ENCODE peak calls at places on chromosome 22, in eight cellular contexts. One of them, this sample, is unnamed.

GRCh38 chr22:27283714-27284113 is 517.8 kb downstream of the MN1 start:
- DNase-seq in fibroblast of mammary gland: peak; percentile 10
- DNase-seq in ascending aorta: no peak
- DNase-seq in adrenal gland: no peak
- DNase-seq in lung: no peak
- DNase-seq in WTC11: no peak
- DNase-seq in heart right ventricle: no peak
- DNase-seq in H1: no peak
- DNase-seq in this sample: peak; percentile 8

GRCh38 chr22:46079861-46080821 is 70.2 kb upstream of the PPARA start:
- DNase-seq in fibroblast of mammary gland: peak; percentile 86
- DNase-seq in ascending aorta: peak; percentile 71
- DNase-seq in adrenal gland: peak; percentile 82
- DNase-seq in lung: no peak
- DNase-seq in WTC11: peak; percentile 9
- DNase-seq in heart right ventricle: peak; percentile 74
- DNase-seq in H1: no peak
- DNase-seq in this sample: peak; percentile 87

GRCh38 chr22:36221799-36222751 is 17.3 kb downstream of the APOL2 start:
- DNase-seq in fibroblast of mammary gland: peak; percentile 46
- DNase-seq in ascending aorta: no peak
- DNase-seq in adrenal gland: peak; percentile 32
- DNase-seq in lung: peak; percentile 67
- DNase-seq in WTC11: peak; percentile 74
- DNase-seq in heart right ventricle: no peak
- DNase-seq in H1: peak; percentile 15
- DNase-seq in this sample: no peak

GRCh38 chr22:24290459-24290858 is 19.8 kb downstream of the SPECC1L start:
- DNase-seq in fibroblast of mammary gland: peak; percentile 62
- DNase-seq in ascending aorta: no peak
- DNase-seq in adrenal gland: no peak
- DNase-seq in lung: no peak
- DNase-seq in WTC11: no peak
- DNase-seq in heart right ventricle: no peak
- DNase-seq in H1: no peak
- DNase-seq in this sample: no peak

GRCh38 chr22:48365386-48365785 is 1462.3 kb downstream of the BRD1 start:
- DNase-seq in fibroblast of mammary gland: no peak
- DNase-seq in ascending aorta: no peak
- DNase-seq in adrenal gland: no peak
- DNase-seq in lung: no peak
- DNase-seq in WTC11: no peak
- DNase-seq in heart right ventricle: no peak
- DNase-seq in H1: no peak
- DNase-seq in this sample: no peak

GRCh38 chr22:45731798-45732495 is 60.3 kb downstream of the ATXN10 start:
- DNase-seq in fibroblast of mammary gland: peak; percentile 55
- DNase-seq in ascending aorta: no peak
- DNase-seq in adrenal gland: no peak
- DNase-seq in lung: no peak
- DNase-seq in WTC11: no peak
- DNase-seq in heart right ventricle: no peak
- DNase-seq in H1: no peak
- DNase-seq in this sample: no peak

GRCh38 chr22:37241351-37242142 is 2.5 kb downstream of the RAC2 start:
- DNase-seq in fibroblast of mammary gland: no peak
- DNase-seq in ascending aorta: no peak
- DNase-seq in adrenal gland: no peak
- DNase-seq in lung: no peak
- DNase-seq in WTC11: no peak
- DNase-seq in heart right ventricle: no peak
- DNase-seq in H1: no peak
- DNase-seq in this sample: no peak

GRCh38 chr22:27438271-27438980 is 363.1 kb downstream of the MN1 start:
- DNase-seq in fibroblast of mammary gland: no peak
- DNase-seq in ascending aorta: no peak
- DNase-seq in adrenal gland: peak; percentile 19
- DNase-seq in lung: no peak
- DNase-seq in WTC11: no peak
- DNase-seq in heart right ventricle: peak; percentile 67
- DNase-seq in H1: no peak
- DNase-seq in this sample: no peak

GRCh38 chr22:23182289-23183106 is 2.2 kb downstream of the BCR start:
- DNase-seq in fibroblast of mammary gland: no peak
- DNase-seq in ascending aorta: no peak
- DNase-seq in adrenal gland: peak; percentile 29
- DNase-seq in lung: no peak
- DNase-seq in WTC11: no peak
- DNase-seq in heart right ventricle: no peak
- DNase-seq in H1: no peak
- DNase-seq in this sample: no peak

GRCh38 chr22:22022255-22022840 is 39.8 kb upstream of the TOP3B start:
- DNase-seq in fibroblast of mammary gland: no peak
- DNase-seq in ascending aorta: no peak
- DNase-seq in adrenal gland: no peak
- DNase-seq in lung: no peak
- DNase-seq in WTC11: no peak
- DNase-seq in heart right ventricle: no peak
- DNase-seq in H1: no peak
- DNase-seq in this sample: no peak

GRCh38 chr22:40898850-40899357 is 37.0 kb upstream of the DNAJB7 start:
- DNase-seq in fibroblast of mammary gland: peak; percentile 68
- DNase-seq in ascending aorta: no peak
- DNase-seq in adrenal gland: no peak
- DNase-seq in lung: no peak
- DNase-seq in WTC11: no peak
- DNase-seq in heart right ventricle: no peak
- DNase-seq in H1: no peak
- DNase-seq in this sample: peak; percentile 66

GRCh38 chr22:40193429-40194421 is 16.0 kb downstream of the TNRC6B start:
- DNase-seq in fibroblast of mammary gland: peak; percentile 63
- DNase-seq in ascending aorta: no peak
- DNase-seq in adrenal gland: no peak
- DNase-seq in lung: no peak
- DNase-seq in WTC11: peak; percentile 36
- DNase-seq in heart right ventricle: no peak
- DNase-seq in H1: peak; percentile 68
- DNase-seq in this sample: no peak

DNA sequence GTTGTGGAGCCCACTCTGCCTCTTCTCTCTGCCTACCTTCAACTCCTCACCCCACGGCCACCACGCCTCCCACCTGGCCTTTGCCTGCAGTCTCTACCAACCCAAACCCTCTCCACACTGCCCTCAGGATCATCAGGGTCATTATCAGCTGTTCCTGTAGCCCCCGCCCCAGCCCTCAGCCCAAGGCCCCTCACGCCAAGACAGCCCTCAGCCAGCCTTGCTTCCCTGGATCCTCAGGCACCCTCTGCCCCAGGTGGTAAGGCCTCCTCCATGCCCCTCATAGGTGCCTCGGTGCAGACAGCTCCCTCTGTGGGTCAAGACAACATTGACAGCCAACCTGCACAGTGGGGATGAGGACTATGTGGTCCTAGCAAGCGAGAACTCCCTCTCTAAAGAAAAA is 1.7 kb downstream of the SBF1 start:
- DNase-seq in fibroblast of mammary gland: no peak
- DNase-seq in ascending aorta: no peak
- DNase-seq in adrenal gland: no peak
- DNase-seq in lung: no peak
- DNase-seq in WTC11: no peak
- DNase-seq in heart right ventricle: peak; percentile 11
- DNase-seq in H1: no peak
- DNase-seq in this sample: no peak
- TF ChIP-seq CTCF in fibroblast of mammary gland: peak; percentile 3
- TF ChIP-seq CTCF in ascending aorta: no peak
- TF ChIP-seq CTCF in adrenal gland: no peak
- TF ChIP-seq CTCF in lung: no peak
- TF ChIP-seq CTCF in WTC11: no peak
- TF ChIP-seq CTCF in heart right ventricle: no peak
- TF ChIP-seq CTCF in H1: peak; percentile 66
- TF ChIP-seq CTCF in this sample: peak; percentile 59

DNA sequence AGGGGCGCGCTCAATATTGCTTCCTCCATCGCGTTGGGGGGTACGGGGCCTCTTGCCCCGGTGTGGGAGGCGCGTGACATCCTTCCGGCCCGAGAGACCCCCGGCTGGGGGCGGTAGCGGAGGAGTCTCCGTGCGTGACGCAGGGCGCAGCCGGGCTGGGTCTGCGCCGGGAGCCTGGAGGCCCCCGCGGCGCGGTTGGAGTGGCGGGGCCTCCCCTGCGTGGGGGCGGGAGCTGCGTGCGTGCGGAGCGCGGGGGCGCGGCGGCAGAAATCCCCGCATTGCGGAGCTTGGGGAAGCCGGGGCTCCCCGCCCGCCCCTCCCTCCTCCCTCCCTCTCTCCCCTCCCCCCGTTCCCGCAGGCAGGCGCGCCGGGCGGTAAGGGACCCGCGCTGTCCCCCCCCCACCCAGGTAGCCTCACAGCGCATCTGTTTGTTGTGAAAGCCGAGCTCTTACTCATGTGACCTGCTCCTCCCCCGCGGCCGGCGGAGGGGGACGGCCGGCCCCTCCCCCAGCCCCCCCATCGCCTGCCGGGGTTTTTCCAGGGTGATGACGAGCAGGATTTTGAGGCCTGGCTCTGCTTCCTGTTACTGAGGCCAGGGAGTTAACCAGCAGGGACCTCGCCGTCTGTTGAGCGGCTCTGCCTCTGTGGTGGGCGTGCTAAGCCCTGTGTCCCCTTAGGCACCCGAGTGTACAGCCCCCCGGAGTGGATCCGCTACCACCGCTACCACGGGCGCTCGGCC is 1.6 kb downstream of the PIM3 start:
- DNase-seq in fibroblast of mammary gland: peak; percentile 91
- DNase-seq in ascending aorta: peak; percentile 85
- DNase-seq in adrenal gland: peak; percentile 94
- DNase-seq in lung: peak; percentile 89
- DNase-seq in WTC11: peak; percentile 77
- DNase-seq in heart right ventricle: peak; percentile 90
- DNase-seq in H1: no peak
- DNase-seq in this sample: peak; percentile 78
- TF ChIP-seq CTCF in fibroblast of mammary gland: no peak
- TF ChIP-seq CTCF in ascending aorta: no peak
- TF ChIP-seq CTCF in adrenal gland: no peak
- TF ChIP-seq CTCF in lung: no peak
- TF ChIP-seq CTCF in WTC11: no peak
- TF ChIP-seq CTCF in heart right ventricle: no peak
- TF ChIP-seq CTCF in H1: no peak
- TF ChIP-seq CTCF in this sample: no peak

GRCh38 chr22:18066181-18066859 is 11.5 kb upstream of the PEX26 start:
- DNase-seq in fibroblast of mammary gland: no peak
- DNase-seq in ascending aorta: no peak
- DNase-seq in adrenal gland: no peak
- DNase-seq in lung: no peak
- DNase-seq in WTC11: no peak
- DNase-seq in heart right ventricle: no peak
- DNase-seq in H1: no peak
- DNase-seq in this sample: no peak

GRCh38 chr22:18068381-18068988 is 9.3 kb upstream of the PEX26 start:
- DNase-seq in fibroblast of mammary gland: no peak
- DNase-seq in ascending aorta: no peak
- DNase-seq in adrenal gland: no peak
- DNase-seq in lung: no peak
- DNase-seq in WTC11: no peak
- DNase-seq in heart right ventricle: no peak
- DNase-seq in H1: no peak
- DNase-seq in this sample: peak; percentile 12

GRCh38 chr22:18067121-18067520 is 10.7 kb upstream of the PEX26 start:
- DNase-seq in fibroblast of mammary gland: no peak
- DNase-seq in ascending aorta: no peak
- DNase-seq in adrenal gland: no peak
- DNase-seq in lung: no peak
- DNase-seq in WTC11: no peak
- DNase-seq in heart right ventricle: no peak
- DNase-seq in H1: no peak
- DNase-seq in this sample: no peak

GRCh38 chr22:18068991-18069390 is 8.8 kb upstream of the PEX26 start:
- DNase-seq in fibroblast of mammary gland: no peak
- DNase-seq in ascending aorta: no peak
- DNase-seq in adrenal gland: no peak
- DNase-seq in lung: no peak
- DNase-seq in WTC11: no peak
- DNase-seq in heart right ventricle: no peak
- DNase-seq in H1: no peak
- DNase-seq in this sample: no peak

DNA sequence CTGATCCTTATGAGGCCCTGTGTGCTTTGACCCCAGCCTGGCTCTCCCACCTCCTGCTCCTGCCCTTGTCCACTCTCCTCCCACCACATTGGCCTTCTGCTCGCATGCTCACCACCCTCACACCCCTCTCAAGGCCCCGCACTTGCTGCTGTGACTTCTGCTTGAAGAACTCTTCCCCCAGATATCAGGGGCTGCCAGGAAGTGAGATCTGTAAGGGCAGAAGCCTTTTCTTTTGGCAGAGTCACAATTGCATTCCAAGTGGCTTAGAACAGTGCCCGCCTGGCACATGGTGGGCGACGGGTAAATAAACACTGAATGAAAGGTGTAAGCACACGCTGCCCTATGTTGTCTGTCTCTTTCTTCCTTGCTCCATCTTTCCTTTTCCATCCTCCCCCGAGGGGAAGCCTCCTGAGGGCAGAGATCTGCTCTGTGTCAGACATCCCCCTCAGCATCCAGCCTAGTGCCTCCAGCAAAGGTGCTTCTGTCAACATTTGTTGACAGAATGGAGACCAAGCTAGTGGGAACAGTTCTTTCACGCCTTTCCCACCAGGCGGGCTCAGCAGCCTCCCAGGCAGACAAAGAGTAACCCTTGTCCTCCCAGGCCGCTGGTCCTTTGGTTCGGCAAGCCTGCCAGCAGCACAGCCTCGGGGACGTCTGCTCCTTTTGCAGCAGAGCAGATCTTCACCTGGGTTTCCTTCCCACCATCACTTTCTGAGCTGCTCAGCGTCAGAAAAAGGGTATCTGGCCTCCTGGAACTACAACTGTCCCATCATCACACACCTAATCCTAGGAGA is 10.0 kb upstream of the PEX26 start:
- DNase-seq in fibroblast of mammary gland: no peak
- DNase-seq in ascending aorta: no peak
- DNase-seq in adrenal gland: no peak
- DNase-seq in lung: no peak
- DNase-seq in WTC11: no peak
- DNase-seq in heart right ventricle: no peak
- DNase-seq in H1: no peak
- DNase-seq in this sample: no peak
- TF ChIP-seq CTCF in fibroblast of mammary gland: no peak
- TF ChIP-seq CTCF in ascending aorta: no peak
- TF ChIP-seq CTCF in adrenal gland: no peak
- TF ChIP-seq CTCF in lung: no peak
- TF ChIP-seq CTCF in WTC11: no peak
- TF ChIP-seq CTCF in heart right ventricle: no peak
- TF ChIP-seq CTCF in H1: no peak
- TF ChIP-seq CTCF in this sample: no peak

DNA sequence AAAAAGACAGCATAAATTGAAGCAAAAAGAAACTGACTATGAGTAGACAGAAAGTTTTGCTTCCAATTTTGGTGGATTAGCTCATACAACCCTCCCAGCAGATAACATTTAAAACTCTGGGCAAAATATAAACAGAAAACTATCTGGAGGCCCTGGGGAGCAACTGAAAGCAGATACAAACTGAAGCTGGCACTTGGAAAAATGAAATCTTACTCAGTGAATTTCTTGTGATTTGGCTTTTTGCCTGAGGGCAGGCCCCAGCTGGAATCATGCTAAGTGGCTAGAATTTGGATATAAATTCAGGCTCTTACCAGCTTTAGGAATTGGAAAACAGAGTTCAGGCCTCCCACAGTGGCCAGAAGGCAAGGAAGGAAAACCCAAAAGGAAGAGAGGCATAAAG is 85.8 kb downstream of the EFCAB6 start:
- DNase-seq in fibroblast of mammary gland: no peak
- DNase-seq in ascending aorta: no peak
- DNase-seq in adrenal gland: no peak
- DNase-seq in lung: no peak
- DNase-seq in WTC11: no peak
- DNase-seq in heart right ventricle: no peak
- DNase-seq in H1: no peak
- DNase-seq in this sample: no peak
- TF ChIP-seq CTCF in fibroblast of mammary gland: no peak
- TF ChIP-seq CTCF in ascending aorta: no peak
- TF ChIP-seq CTCF in adrenal gland: no peak
- TF ChIP-seq CTCF in lung: no peak
- TF ChIP-seq CTCF in WTC11: no peak
- TF ChIP-seq CTCF in heart right ventricle: no peak
- TF ChIP-seq CTCF in H1: no peak
- TF ChIP-seq CTCF in this sample: no peak